ENCODE peak calls at places on chromosomes 6 and 20, in six cellular contexts. E is mesendoderm, U is neuronal stem cell, S is H1, N is mesenchymal stem cell, L is H9. X is an unnamed sample.

GRCh38 chr6:25173951-25174474 is 105.2 kb upstream of the CARMIL1 start:
- DNase-seq in L (no peak), U (no peak), N (peak; percentile 97), E (peak; percentile 24), S (no peak), X (peak; percentile 99)

GRCh38 chr6:9482030-9482731 is 932.7 kb downstream of the TFAP2A start:
- DNase-seq in U (no peak), N (peak; percentile 95), S (no peak), E (peak; percentile 80), L (no peak), X (peak; percentile 96)

GRCh38 chr6:169738972-169739529 is 12.3 kb downstream of the DYNLT2 start:
- DNase-seq in U (no peak), L (no peak), S (no peak), E (no peak), N (no peak), X (no peak)

GRCh38 chr6:97113170-97113569 is 169.8 kb downstream of the MMS22L start:
- DNase-seq in N (no peak), E (no peak), U (no peak), S (no peak), L (no peak), X (no peak)

GRCh38 chr6:41965429-41966213 is 24.0 kb upstream of the CCND3 start:
- DNase-seq in U (peak; percentile 86), N (no peak), L (peak; percentile 93), S (peak; percentile 63), E (peak; percentile 98), X (no peak)

GRCh38 chr6:72624557-72625160 is 2.8 kb downstream of the KCNQ5 start:
- DNase-seq in N (peak; percentile 28), S (no peak), L (no peak), U (no peak), E (peak; percentile 16), X (peak; percentile 27)

GRCh38 chr6:123105561-123105960 is 109.5 kb downstream of the CLVS2 start:
- DNase-seq in E (no peak), N (no peak), L (no peak), U (no peak), S (no peak), X (no peak)

GRCh38 chr6:109867009-109867969 is 110.8 kb upstream of the GPR6 start:
- DNase-seq in U (no peak), N (peak; percentile 35), E (peak; percentile 67), L (no peak), S (no peak), X (peak; percentile 6)

GRCh38 chr6:127134136-127134535 is 15.7 kb downstream of the RSPO3 start:
- DNase-seq in L (no peak), N (no peak), E (no peak), S (no peak), U (no peak), X (no peak)

GRCh38 chr6:101668496-101668895 is 275.0 kb downstream of the GRIK2 start:
- DNase-seq in N (no peak), E (no peak), L (no peak), U (no peak), S (no peak), X (no peak)

GRCh38 chr20:50727792-50728485 is 3.4 kb upstream of the PARD6B start:
- DNase-seq in N (no peak), U (no peak), S (no peak), L (peak; percentile 6), E (no peak), X (no peak)

GRCh38 chr20:61333484-61334108 is 81.5 kb downstream of the CDH4 start:
- DNase-seq in U (no peak), N (no peak), S (no peak), E (no peak), L (no peak), X (no peak)

GRCh38 chr6:98839788-98840361 is 5.5 kb downstream of the POU3F2 start:
- DNase-seq in N (peak; percentile 25), S (no peak), E (peak; percentile 68), L (no peak), U (peak; percentile 33), X (peak; percentile 8)

GRCh38 chr20:42901689-42902518 is 287.8 kb downstream of the PTPRT start:
- DNase-seq in S (no peak), E (no peak), N (no peak), U (no peak), L (no peak), X (no peak)

GRCh38 chr20:37209193-37209592 is 29.8 kb upstream of the MROH8 start:
- DNase-seq in N (no peak), E (no peak), L (no peak), S (no peak), U (no peak), X (no peak)

GRCh38 chr6:54286141-54286540 is 22.1 kb upstream of the TINAG start:
- DNase-seq in N (peak; percentile 43), U (no peak), S (no peak), L (no peak), E (no peak), X (no peak)

GRCh38 chr6:44735631-44735963 is 348.1 kb downstream of the CDC5L start:
- DNase-seq in N (peak; percentile 48), L (no peak), E (no peak), S (no peak), U (no peak), X (peak; percentile 42)

GRCh38 chr6:125102901-125103300 is 50.7 kb upstream of the TPD52L1 start:
- DNase-seq in E (no peak), L (no peak), S (no peak), N (peak; percentile 75), U (no peak), X (peak; percentile 94)

GRCh38 chr6:144578385-144579350 is 293.5 kb downstream of the UTRN start:
- DNase-seq in L (no peak), U (no peak), N (no peak), S (no peak), E (no peak), X (peak; percentile 58)

GRCh38 chr20:45105317-45105716 is 4.4 kb upstream of the KCNS1 start:
- DNase-seq in S (no peak), E (no peak), U (no peak), L (no peak), N (no peak), X (no peak)

GRCh38 chr20:37992802-37993538 is 40.3 kb downstream of the TTI1 start:
- DNase-seq in S (no peak), N (peak; percentile 73), U (no peak), L (no peak), E (peak; percentile 13), X (peak; percentile 78)

GRCh38 chr20:41697861-41698559 is 79.8 kb upstream of the CHD6 start:
- DNase-seq in L (peak; percentile 34), U (no peak), E (peak; percentile 66), N (peak; percentile 42), S (no peak), X (peak; percentile 37)

GRCh38 chr6:11354019-11354418 is 121.6 kb upstream of the NEDD9 start:
- DNase-seq in U (no peak), L (no peak), S (no peak), E (no peak), N (peak; percentile 78), X (peak; percentile 58)

GRCh38 chr20:58981564-58982364 is 708 bp downstream of the NELFCD start:
- DNase-seq in N (peak; percentile 33), S (peak; percentile 62), U (peak; percentile 15), L (no peak), E (peak; percentile 61), X (peak; percentile 6)

GRCh38 chr6:134400941-134401340 is 83.0 kb upstream of the SGK1 start:
- DNase-seq in U (no peak), E (no peak), N (no peak), S (no peak), L (no peak), X (no peak)

GRCh38 chr20:50127587-50128519 is 14.9 kb upstream of the UBE2V1 start:
- DNase-seq in U (no peak), N (no peak), E (no peak), S (no peak), L (no peak), X (no peak)

GRCh38 chr20:22489614-22490286 is 94.6 kb downstream of the FOXA2 start:
- DNase-seq in E (no peak), S (no peak), L (no peak), N (no peak), U (no peak), X (no peak)
- H2BK15ac ChIP-seq in E (no peak overlapping the region), S (peak overlapping the region; percentile 93), L (no peak overlapping the region), N (no peak overlapping the region), U (no peak overlapping the region), X (no peak overlapping the region)

GRCh38 chr6:6984585-6985366 is 123.0 kb upstream of the RREB1 start:
- DNase-seq in N (no peak), S (no peak), U (no peak), E (no peak), L (no peak), X (no peak)
- H2BK15ac ChIP-seq in N (no peak overlapping the region), S (peak overlapping the region; percentile 34), U (no peak overlapping the region), E (no peak overlapping the region), L (no peak overlapping the region), X (no peak overlapping the region)

DNA sequence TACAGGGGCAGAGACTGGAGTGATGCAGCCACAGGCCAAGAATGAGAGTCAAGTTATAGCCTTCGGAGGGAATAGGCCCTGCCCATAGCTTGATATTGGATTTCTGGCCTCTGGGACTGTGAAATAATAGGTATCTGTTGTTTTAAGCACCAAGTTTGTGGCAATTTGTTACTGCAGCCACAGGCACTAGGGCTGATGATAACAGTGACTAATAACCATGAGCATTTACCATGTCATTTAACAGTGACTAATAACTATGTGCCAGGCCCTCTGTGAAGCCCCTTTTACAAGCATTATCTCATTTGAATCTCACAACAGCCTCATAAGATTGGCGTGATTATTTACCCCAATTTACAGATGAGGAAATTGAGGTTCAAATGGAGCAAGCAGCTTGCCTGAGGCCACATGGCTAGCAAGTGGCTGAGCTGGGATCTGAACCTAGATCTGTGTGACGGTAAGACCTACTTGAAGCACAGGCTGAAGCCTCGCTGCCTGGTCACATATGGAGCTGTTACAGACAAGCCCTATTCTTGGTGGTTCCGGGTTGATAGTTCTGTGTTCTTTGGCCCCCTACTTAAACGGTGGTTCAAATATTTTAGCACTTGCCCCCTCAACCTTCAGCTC is 98.5 kb downstream of the ELOVL5 start:
- DNase-seq in L (no peak), E (no peak), S (no peak), N (peak; percentile 29), U (no peak), X (peak; percentile 10)
- H2BK15ac ChIP-seq in L (no peak overlapping the region), E (no peak overlapping the region), S (no peak overlapping the region), N (no peak overlapping the region), U (no peak overlapping the region), X (no peak overlapping the region)

GRCh38 chr6:158370805-158371204 is 58.5 kb downstream of the TULP4 start:
- DNase-seq in U (no peak), E (no peak), S (no peak), L (no peak), N (no peak), X (no peak)

GRCh38 chr6:158369241-158369640 is 57.0 kb downstream of the TULP4 start:
- DNase-seq in E (no peak), N (no peak), L (no peak), S (no peak), U (no peak), X (no peak)

GRCh38 chr6:158367824-158368223 is 55.6 kb downstream of the TULP4 start:
- DNase-seq in E (no peak), S (no peak), N (no peak), L (no peak), U (no peak), X (no peak)

GRCh38 chr6:158361961-158362634 is 49.8 kb downstream of the TULP4 start:
- DNase-seq in L (no peak), E (no peak), U (no peak), S (no peak), N (peak; percentile 58), X (peak; percentile 58)

DNA sequence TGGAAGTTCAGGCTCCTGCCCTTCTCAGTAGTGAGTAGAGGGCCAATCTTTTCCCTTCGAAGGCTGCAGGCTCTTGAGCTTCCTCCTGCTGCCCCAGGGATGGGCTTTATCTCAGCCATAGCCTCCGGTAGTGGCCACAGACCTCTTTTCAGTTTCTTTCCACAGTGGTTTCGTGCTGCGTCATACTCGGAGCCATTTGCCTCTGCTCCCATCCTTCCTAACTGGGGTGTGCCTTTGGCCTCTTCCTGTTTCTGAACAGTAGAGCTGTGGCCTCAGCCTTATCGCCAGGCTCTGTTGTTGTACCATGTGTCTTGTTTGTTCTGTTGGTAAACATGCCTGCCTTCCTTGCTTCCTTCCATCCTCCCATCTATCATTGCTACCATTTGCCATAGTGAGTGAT is 54.1 kb downstream of the TULP4 start:
- DNase-seq in U (no peak), S (no peak), E (no peak), N (no peak), L (no peak), X (no peak)
- H2BK15ac ChIP-seq in U (no peak overlapping the region), S (no peak overlapping the region), E (no peak overlapping the region), N (no peak overlapping the region), L (no peak overlapping the region), X (no peak overlapping the region)